ENCODE peak calls at places on chromosome 22, in ten cellular contexts. J is CD4-positive, CD25-positive, alpha-beta regulatory T cell; W is upper lobe of right lung; C is GM23338; X is Peyer's patch; E is OCI-LY7; A is CD8-positive, alpha-beta T cell; G is keratinocyte; D is colonic mucosa; U is sigmoid colon. M is an unnamed sample.

GRCh38 chr22:28345304-28345703 is 334.3 kb downstream of the TTC28 start:
- DNase-seq in J (no peak), W (no peak), C (peak), X (no peak), E (no peak), A (no peak), G (no peak), D (no peak), U (no peak), M (no peak)

GRCh38 chr22:29269731-29270474 is 1.8 kb downstream of the EWSR1 start:
- DNase-seq in J (no peak), W (no peak), C (peak), X (peak), E (peak), A (no peak), G (no peak), D (peak), U (no peak), M (no peak)

GRCh38 chr22:30265851-30266444 is 703 bp downstream of the OSM start:
- DNase-seq in J (peak), W (peak), C (no peak), X (peak), E (peak), A (peak), G (no peak), D (peak), U (peak), M (no peak)

GRCh38 chr22:35754761-35755160 is 37.1 kb downstream of the APOL5 start:
- DNase-seq in J (no peak), W (no peak), C (no peak), X (no peak), E (no peak), A (no peak), G (no peak), D (no peak), U (no peak), M (no peak)

GRCh38 chr22:17742528-17742902 is 31.8 kb downstream of the BID start:
- DNase-seq in J (peak), W (no peak), C (peak), X (peak), E (peak), A (peak), G (peak), D (peak), U (peak), M (no peak)

GRCh38 chr22:40178417-40179409 is 988 bp downstream of the TNRC6B start:
- DNase-seq in J (peak), W (no peak), C (peak), X (peak), E (peak), A (peak), G (no peak), D (peak), U (no peak), M (no peak)

GRCh38 chr22:23259916-23260644 is 79.8 kb downstream of the BCR start:
- DNase-seq in J (no peak), W (no peak), C (peak), X (no peak), E (no peak), A (no peak), G (no peak), D (no peak), U (no peak), M (no peak)

GRCh38 chr22:38628444-38628843 is 27.7 kb downstream of the FAM227A start:
- DNase-seq in J (no peak), W (no peak), C (no peak), X (no peak), E (no peak), A (no peak), G (no peak), D (no peak), U (no peak), M (no peak)

GRCh38 chr22:28269277-28269676 is 350.2 kb upstream of the PITPNB start:
- DNase-seq in J (no peak), W (no peak), C (no peak), X (no peak), E (no peak), A (no peak), G (no peak), D (no peak), U (no peak), M (no peak)

GRCh38 chr22:37115032-37115431 is 5.5 kb upstream of the TMPRSS6 start:
- DNase-seq in J (no peak), W (no peak), C (no peak), X (no peak), E (no peak), A (no peak), G (no peak), D (no peak), U (no peak), M (no peak)

GRCh38 chr22:36565686-36566085 is 36.7 kb upstream of the EIF3D start:
- DNase-seq in J (no peak), W (no peak), C (no peak), X (no peak), E (no peak), A (no peak), G (no peak), D (no peak), U (no peak), M (no peak)

GRCh38 chr22:29768052-29768680 is 997 bp downstream of the UQCR10 start:
- DNase-seq in J (no peak), W (no peak), C (no peak), X (no peak), E (no peak), A (no peak), G (no peak), D (no peak), U (no peak), M (no peak)

GRCh38 chr22:30667092-30667485 is 586 bp downstream of the DUSP18 start:
- DNase-seq in J (no peak), W (no peak), C (no peak), X (no peak), E (peak), A (no peak), G (no peak), D (peak), U (no peak), M (no peak)

GRCh38 chr22:36505998-36506635 is 723 bp downstream of the FOXRED2 start:
- DNase-seq in J (no peak), W (no peak), C (no peak), X (no peak), E (no peak), A (no peak), G (no peak), D (no peak), U (no peak), M (no peak)

GRCh38 chr22:46731246-46732040 is 6.6 kb downstream of the CERK start:
- DNase-seq in J (no peak), W (no peak), C (peak), X (no peak), E (no peak), A (no peak), G (no peak), D (peak), U (no peak), M (no peak)

GRCh38 chr22:22343603-22344276 is 99.2 kb downstream of the VPREB1 start:
- DNase-seq in J (no peak), W (no peak), C (no peak), X (peak), E (peak), A (no peak), G (no peak), D (peak), U (no peak), M (no peak)

GRCh38 chr22:49825944-49826602 is 1.6 kb downstream of the BRD1 start:
- DNase-seq in J (peak), W (no peak), C (no peak), X (peak), E (peak), A (peak), G (no peak), D (peak), U (no peak), M (no peak)

GRCh38 chr22:49823289-49824045 is 4.2 kb downstream of the BRD1 start:
- DNase-seq in J (no peak), W (no peak), C (no peak), X (no peak), E (no peak), A (no peak), G (no peak), D (no peak), U (no peak), M (no peak)

GRCh38 chr22:49825436-49825835 is 2.2 kb downstream of the BRD1 start:
- DNase-seq in J (no peak), W (no peak), C (no peak), X (no peak), E (no peak), A (no peak), G (no peak), D (no peak), U (no peak), M (no peak)

GRCh38 chr22:49824185-49824925 is 3.3 kb downstream of the BRD1 start:
- DNase-seq in J (no peak), W (no peak), C (no peak), X (no peak), E (no peak), A (no peak), G (no peak), D (no peak), U (no peak), M (no peak)

DNA sequence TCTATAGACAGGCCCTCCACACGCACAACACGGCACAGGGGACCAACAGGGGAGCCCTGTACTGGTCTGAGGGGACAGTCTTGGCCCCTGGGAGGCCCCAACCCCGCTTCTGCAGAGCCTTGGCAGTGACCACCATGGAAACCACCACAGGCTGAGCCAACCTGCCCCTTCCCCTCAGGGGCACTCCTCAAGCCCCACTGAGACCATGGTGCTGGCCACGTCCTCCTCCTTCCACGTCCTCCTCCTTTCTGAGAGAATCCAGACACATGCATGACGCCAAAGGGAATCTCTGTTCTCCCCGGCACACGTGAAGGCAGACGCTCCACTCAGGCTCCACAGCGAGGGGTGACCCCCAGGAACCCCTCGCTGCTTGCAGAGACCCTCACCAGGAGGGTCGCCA is 2.7 kb downstream of the BRD1 start:
- DNase-seq in J (no peak), W (no peak), C (no peak), X (no peak), E (no peak), A (no peak), G (no peak), D (no peak), U (no peak), M (no peak)
- H3K27ac ChIP-seq in J (no peak), W (no peak), C (no peak), X (no peak), E (no peak), A (no peak), G (peak), D (no peak), U (peak), M (peak)

GRCh38 chr22:25403752-25404471 is 160.6 kb upstream of the GRK3 start:
- DNase-seq in J (no peak), W (no peak), C (peak), X (no peak), E (no peak), A (no peak), G (no peak), D (peak), U (peak), M (no peak)

GRCh38 chr22:25405854-25406509 is 158.5 kb upstream of the GRK3 start:
- DNase-seq in J (no peak), W (peak), C (no peak), X (no peak), E (no peak), A (no peak), G (no peak), D (no peak), U (no peak), M (no peak)

GRCh38 chr22:25404556-25404922 is 159.9 kb upstream of the GRK3 start:
- DNase-seq in J (no peak), W (no peak), C (peak), X (no peak), E (no peak), A (no peak), G (no peak), D (no peak), U (peak), M (no peak)

GRCh38 chr22:25406510-25407210 is 157.8 kb upstream of the GRK3 start:
- DNase-seq in J (no peak), W (peak), C (no peak), X (no peak), E (no peak), A (no peak), G (no peak), D (peak), U (peak), M (no peak)

DNA sequence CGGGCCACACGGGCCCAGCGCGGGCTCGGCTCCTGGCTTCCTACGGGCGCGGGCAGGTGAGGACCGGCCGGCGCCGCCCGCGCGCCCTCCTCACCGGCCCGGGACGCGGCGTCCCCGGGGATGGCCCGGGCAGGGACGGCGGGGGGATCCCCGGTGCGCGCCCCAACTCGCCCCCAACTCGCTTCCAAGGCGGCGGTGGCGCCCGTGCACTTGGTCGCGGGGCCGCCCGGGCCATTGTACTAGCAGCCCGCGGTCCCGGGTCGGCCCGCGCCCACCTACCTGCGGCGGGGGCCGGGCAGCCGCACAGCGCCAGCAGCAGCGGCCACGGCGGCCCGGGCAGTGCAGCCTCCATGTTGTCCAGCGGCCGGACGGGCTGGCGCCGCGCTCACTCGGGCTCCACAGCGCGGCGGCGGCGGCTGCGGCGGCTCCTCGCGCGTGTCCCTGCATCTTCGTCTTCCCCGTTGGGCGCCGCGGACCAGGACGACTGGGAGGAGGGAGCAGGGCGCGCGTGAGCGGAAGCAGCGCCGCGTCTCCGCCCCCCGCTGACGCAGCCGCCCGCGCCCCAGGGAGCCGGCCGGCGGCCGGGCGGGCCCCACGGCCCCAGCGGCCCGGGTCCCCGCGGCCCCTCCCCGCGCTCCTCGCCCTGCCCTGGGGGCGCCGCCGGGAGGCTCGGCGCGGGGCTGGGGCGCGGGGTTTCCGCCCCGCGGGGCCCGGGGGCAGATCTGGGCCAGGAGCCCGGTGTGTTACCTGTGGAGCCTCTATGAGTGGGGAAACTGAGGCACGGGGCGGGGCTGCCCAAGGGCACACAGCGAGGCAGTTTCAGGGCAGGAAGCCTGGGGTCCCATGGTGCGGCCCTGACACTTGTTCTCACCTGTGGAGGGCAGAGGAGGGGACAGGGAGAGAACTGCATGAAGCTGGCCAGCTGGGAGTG is 159.3 kb upstream of the GRK3 start:
- DNase-seq in J (peak), W (peak), C (peak), X (peak), E (peak), A (peak), G (no peak), D (peak), U (peak), M (no peak)
- H3K27ac ChIP-seq in J (peak), W (peak), C (no peak), X (peak), E (peak), A (peak), G (peak), D (peak), U (peak), M (peak)

GRCh38 chr22:20498913-20499312 is 3.3 kb upstream of the KLHL22 start:
- DNase-seq in J (no peak), W (no peak), C (no peak), X (no peak), E (no peak), A (no peak), G (no peak), D (no peak), U (no peak), M (no peak)
- H3K27ac ChIP-seq in J (no peak), W (no peak), C (no peak), X (no peak), E (no peak), A (no peak), G (no peak), D (no peak), U (no peak), M (no peak)

DNA sequence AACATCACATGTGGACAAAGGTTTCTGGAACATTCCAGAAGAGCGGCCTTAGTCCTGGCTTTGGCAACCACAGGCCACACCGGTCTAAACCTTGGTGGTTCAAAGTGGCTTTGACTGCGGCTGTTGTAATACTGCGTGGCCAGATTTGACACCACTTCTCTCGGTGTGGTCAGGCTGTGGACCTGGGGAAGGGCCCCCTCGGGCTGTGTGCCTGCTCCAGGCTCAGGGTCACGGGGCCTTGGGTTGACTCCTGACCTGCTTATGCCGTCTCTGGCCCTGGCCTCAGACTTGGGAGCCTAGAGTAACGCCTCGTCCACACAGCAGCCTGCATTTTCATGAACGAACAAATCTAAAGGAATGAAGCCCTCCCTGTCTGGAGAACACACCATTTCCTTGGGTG is 118.0 kb downstream of the PHF21B start:
- DNase-seq in J (no peak), W (peak), C (no peak), X (no peak), E (no peak), A (no peak), G (no peak), D (no peak), U (no peak), M (no peak)
- H3K27ac ChIP-seq in J (no peak), W (no peak), C (no peak), X (no peak), E (no peak), A (no peak), G (no peak), D (no peak), U (no peak), M (no peak)

GRCh38 chr22:42960146-42960509 is 54.8 kb downstream of the PACSIN2 start:
- DNase-seq in J (no peak), W (no peak), C (no peak), X (no peak), E (no peak), A (no peak), G (no peak), D (no peak), U (no peak), M (no peak)
- H3K27ac ChIP-seq in J (no peak), W (peak), C (peak), X (peak), E (no peak), A (no peak), G (peak), D (peak), U (peak), M (peak)

GRCh38 chr22:45211848-45212247 is 28.8 kb downstream of the KIAA0930 start:
- DNase-seq in J (no peak), W (no peak), C (no peak), X (no peak), E (no peak), A (no peak), G (no peak), D (no peak), U (no peak), M (no peak)
- H3K27ac ChIP-seq in J (no peak), W (no peak), C (no peak), X (peak), E (no peak), A (no peak), G (peak), D (peak), U (peak), M (peak)